ENCODE peak calls at places on chromosomes 7 and 10, in four cellular contexts. J, T, N and M are unnamed samples. For H3K4me1, the result is how much of the 10 kb centered on the place peaks cover.

GRCh38 chr7:47361746-47362215 is 220.1 kb downstream of the TNS3 start:
- DNase-seq in J (no peak), T (no peak), N (no peak), M (peak)

GRCh38 chr10:3780766-3781457 is 4.1 kb downstream of the KLF6 start:
- DNase-seq in J (no peak), T (no peak), N (no peak), M (no peak)

GRCh38 chr7:106613861-106614560 is 46.9 kb downstream of the CCDC71L start:
- DNase-seq in J (no peak), T (no peak), N (no peak), M (no peak)

GRCh38 chr7:141866974-141867373 is 25.7 kb upstream of the PRSS37 start:
- DNase-seq in J (no peak), T (no peak), N (no peak), M (no peak)

GRCh38 chr10:51879238-51879637 is 179.8 kb upstream of the CSTF2T start:
- DNase-seq in J (peak), T (no peak), N (no peak), M (peak)

GRCh38 chr7:119594956-119595355 is 678.0 kb upstream of the KCND2 start:
- DNase-seq in J (no peak), T (no peak), N (no peak), M (no peak)

GRCh38 chr7:31850601-31851000 is 163.6 kb downstream of the PPP1R17 start:
- DNase-seq in J (no peak), T (no peak), N (no peak), M (no peak)

GRCh38 chr10:398954-399353 is 263.7 kb downstream of the ZMYND11 start:
- DNase-seq in J (no peak), T (no peak), N (no peak), M (no peak)

GRCh38 chr7:7765422-7765821 is 47.0 kb upstream of the RPA3 start:
- DNase-seq in J (no peak), T (peak), N (no peak), M (no peak)

GRCh38 chr10:14527134-14527780 is 196.5 kb upstream of the FRMD4A start:
- DNase-seq in J (no peak), T (no peak), N (no peak), M (no peak)

GRCh38 chr7:156903232-156903909 is 10.4 kb upstream of the LMBR1 start:
- DNase-seq in J (no peak), T (no peak), N (no peak), M (peak)

GRCh38 chr10:47161465-47161864 is 138.5 kb upstream of the GDF10 start:
- DNase-seq in J (no peak), T (no peak), N (no peak), M (no peak)

GRCh38 chr10:110411047-110411410 is 86.7 kb upstream of the DUSP5 start:
- DNase-seq in J (no peak), T (no peak), N (no peak), M (no peak)

GRCh38 chr10:99470327-99470726 is 39.9 kb upstream of the GOT1 start:
- DNase-seq in J (no peak), T (no peak), N (no peak), M (no peak)

GRCh38 chr7:66504131-66504530 is 124.5 kb upstream of the KCTD7 start:
- DNase-seq in J (no peak), T (no peak), N (no peak), M (no peak)

GRCh38 chr7:50655020-50655419 is 89.8 kb upstream of the DDC start:
- DNase-seq in J (no peak), T (no peak), N (no peak), M (no peak)

GRCh38 chr7:50655490-50655889 is 90.3 kb upstream of the DDC start:
- DNase-seq in J (no peak), T (no peak), N (no peak), M (no peak)

GRCh38 chr7:50657341-50657873 is 92.2 kb upstream of the DDC start:
- DNase-seq in J (peak), T (no peak), N (peak), M (no peak)

GRCh38 chr7:50657912-50658311 is 92.7 kb upstream of the DDC start:
- DNase-seq in J (no peak), T (no peak), N (no peak), M (no peak)

GRCh38 chr7:50656141-50656895 is 91.1 kb upstream of the DDC start:
- DNase-seq in J (no peak), T (no peak), N (no peak), M (no peak)
- H3K27ac ChIP-seq in J (peak), T (no peak), N (peak), M (no peak)

GRCh38 chr7:155455132-155455693 is 2.7 kb upstream of the EN2 start:
- DNase-seq in J (no peak), T (no peak), N (no peak), M (no peak)
- H3K4me1 ChIP-seq in J (under half), T (under half), N (under half), M (under half)

DNA sequence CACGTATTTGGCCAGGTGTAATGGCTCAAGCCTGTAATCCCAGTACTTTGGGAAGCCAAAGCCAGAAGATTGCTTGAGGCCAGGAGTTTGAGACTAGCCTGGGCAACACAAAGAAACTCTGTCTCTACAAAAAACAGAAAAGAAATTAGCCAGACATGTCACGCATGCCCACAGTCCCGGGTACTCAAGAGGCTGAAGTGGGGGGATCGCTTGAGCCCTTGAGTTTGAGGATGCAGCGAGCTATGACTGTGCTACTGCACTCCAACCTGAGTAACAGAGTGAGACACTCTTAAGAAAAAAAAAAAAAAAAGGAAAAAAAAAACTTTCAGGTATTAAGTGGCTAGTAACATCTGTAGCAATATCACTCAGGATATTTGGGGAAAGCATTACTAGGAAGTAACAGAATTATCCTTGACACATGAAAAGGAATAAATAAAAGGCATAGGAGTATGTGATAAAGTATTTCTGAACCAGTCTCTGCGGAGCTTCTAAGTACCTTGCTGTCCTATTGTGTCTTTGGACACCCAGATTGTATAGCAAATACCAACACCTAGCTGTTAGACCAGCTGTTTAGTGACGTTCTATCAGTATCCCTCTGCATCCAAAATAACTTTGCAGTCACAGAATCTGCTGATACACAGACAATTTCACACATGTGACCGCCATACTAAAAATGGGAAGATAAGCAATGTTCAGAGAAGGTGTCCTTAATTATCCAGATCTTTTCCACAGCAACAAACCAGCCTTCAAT is 74.4 kb downstream of the CYTH3 start:
- DNase-seq in J (no peak), T (no peak), N (no peak), M (no peak)
- H3K27ac ChIP-seq in J (no peak), T (no peak), N (no peak), M (no peak)

GRCh38 chr10:91887900-91888225 is 21.4 kb downstream of the FGFBP3 start:
- DNase-seq in J (no peak), T (no peak), N (no peak), M (no peak)
- H3K4me1 ChIP-seq in J (under half), T (under half), N (under half), M (under half)

GRCh38 chr7:105177026-105177425 is 163.0 kb downstream of the KMT2E start:
- DNase-seq in J (no peak), T (no peak), N (no peak), M (no peak)

GRCh38 chr7:105178177-105178576 is 164.2 kb downstream of the KMT2E start:
- DNase-seq in J (no peak), T (no peak), N (no peak), M (no peak)

GRCh38 chr7:105178928-105179541 is 165.0 kb downstream of the KMT2E start:
- DNase-seq in J (no peak), T (no peak), N (no peak), M (no peak)

DNA sequence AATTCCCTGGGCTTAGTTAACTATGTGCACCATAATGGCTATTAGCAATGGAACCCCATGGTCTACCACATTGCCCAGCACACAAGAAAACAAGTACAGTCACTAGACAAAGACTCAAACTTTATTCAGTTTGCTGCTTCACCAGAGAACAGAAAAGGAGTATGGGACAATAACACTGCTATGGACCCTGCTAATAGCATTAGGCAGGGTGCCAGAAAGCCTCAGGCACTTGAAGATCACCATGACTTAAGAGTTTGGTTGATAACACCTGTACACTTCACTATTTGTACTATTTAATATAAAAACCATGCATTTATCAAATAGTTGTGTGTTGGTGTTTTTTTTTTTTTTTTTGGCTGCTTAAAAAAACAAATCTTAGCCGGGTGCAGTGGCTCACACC is 159.6 kb downstream of the KMT2E start:
- DNase-seq in J (no peak), T (no peak), N (no peak), M (no peak)
- H3K27ac ChIP-seq in J (no peak), T (no peak), N (no peak), M (no peak)

DNA sequence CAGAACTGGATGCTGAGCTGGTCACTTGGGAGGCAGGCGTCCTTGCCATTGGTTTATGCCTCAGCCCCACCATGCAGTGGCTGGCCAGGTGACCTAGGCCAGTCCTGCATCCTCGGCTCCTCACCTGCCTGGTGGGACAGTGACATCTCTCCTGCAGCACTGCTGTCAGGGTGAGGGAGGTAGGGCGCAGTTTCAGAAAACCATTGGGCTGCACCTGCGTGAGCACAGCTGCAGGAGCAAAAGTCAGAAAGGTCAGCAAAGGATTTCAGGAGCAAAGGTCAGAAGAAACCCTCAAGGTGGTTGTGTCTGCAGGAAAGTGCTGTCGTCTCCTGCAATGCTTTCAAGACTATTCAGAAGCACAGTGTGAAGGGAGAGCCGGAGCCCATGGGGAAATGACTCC is 48.1 kb downstream of the EGFR start:
- DNase-seq in J (no peak), T (no peak), N (no peak), M (no peak)
- H3K4me1 ChIP-seq in J (under half), T (half or more), N (under half), M (under half)

DNA sequence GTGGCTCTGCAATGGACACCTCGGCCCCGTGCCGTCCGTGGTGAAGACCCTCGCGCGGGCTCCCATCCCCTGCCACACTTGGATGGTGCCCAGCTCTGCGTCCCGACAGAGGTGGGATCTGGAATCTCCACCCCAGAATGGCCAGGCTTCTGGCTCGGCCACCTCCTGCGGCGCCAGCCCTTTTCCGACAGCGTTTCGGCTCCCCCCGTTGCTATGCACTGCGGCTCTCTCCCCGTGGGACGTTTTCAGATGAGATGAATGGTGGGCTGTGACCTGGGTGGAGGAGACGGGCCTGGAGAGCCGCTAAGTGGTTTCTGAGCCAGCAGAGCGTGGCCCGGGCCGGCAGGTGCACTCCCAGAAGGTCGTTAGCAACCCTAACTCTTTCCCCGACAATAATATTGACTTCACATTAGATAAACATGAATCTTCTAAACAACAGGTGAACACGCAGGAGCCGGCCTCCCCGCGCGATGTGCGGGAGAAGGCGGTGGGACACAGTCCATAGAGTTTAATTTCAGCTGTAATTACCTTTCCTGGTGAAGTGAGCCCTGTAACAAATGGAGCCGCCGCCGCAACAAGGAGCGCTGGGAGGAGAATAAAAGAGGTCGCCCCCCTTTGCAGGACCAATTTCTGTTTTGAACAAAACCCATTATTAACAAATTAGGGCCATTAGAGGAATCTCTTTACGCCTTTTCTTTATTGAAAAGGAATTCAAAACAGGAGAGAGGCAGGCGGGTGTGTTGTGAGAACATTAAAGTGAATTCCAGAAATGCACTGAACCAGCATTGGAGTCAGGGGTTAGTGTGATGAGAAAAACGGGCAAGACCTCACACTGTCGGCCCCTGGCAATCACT is 294.3 kb upstream of the PFKP start:
- DNase-seq in J (no peak), T (no peak), N (no peak), M (no peak)
- H3K27ac ChIP-seq in J (no peak), T (no peak), N (no peak), M (no peak)

GRCh38 chr7:48594349-48594748 is 330.0 kb upstream of the CDC14C start:
- DNase-seq in J (no peak), T (no peak), N (no peak), M (no peak)
- H3K4me1 ChIP-seq in J (under half), T (under half), N (under half), M (under half)

GRCh38 chr7:100177040-100178001 is at the start of the genes GPC2 and STAG3:
- DNase-seq in J (peak), T (peak), N (peak), M (peak)
- H3K27ac ChIP-seq in J (no peak), T (peak), N (no peak), M (peak)